ENCODE peak calls at places on chromosomes 12 and 14, in ten cellular contexts. One of them, this sample, is unnamed. For H3K9me3, the result is how much of the 10 kb centered on the place peaks cover.

GRCh38 chr12:127926004-127926403 is 341.0 kb upstream of the TMEM132C start:
- DNase-seq in aorta: no peak
- DNase-seq in mammary epithelial cell: no peak
- DNase-seq in MM.1S: no peak
- DNase-seq in keratinocyte: no peak
- DNase-seq in breast epithelium: no peak
- DNase-seq in body of pancreas: no peak
- DNase-seq in CD8-positive, alpha-beta memory T cell: no peak
- DNase-seq in heart right ventricle: peak
- DNase-seq in CD8-positive, alpha-beta T cell: no peak
- DNase-seq in this sample: no peak

GRCh38 chr12:22334696-22335290 is at the start of gene ST8SIA1:
- DNase-seq in aorta: peak
- DNase-seq in mammary epithelial cell: peak
- DNase-seq in MM.1S: peak
- DNase-seq in keratinocyte: no peak
- DNase-seq in breast epithelium: no peak
- DNase-seq in body of pancreas: peak
- DNase-seq in CD8-positive, alpha-beta memory T cell: peak
- DNase-seq in heart right ventricle: peak
- DNase-seq in CD8-positive, alpha-beta T cell: peak
- DNase-seq in this sample: peak

GRCh38 chr14:66360526-66360925 is 125.6 kb upstream of the CCDC196 start:
- DNase-seq in aorta: no peak
- DNase-seq in mammary epithelial cell: no peak
- DNase-seq in MM.1S: no peak
- DNase-seq in keratinocyte: no peak
- DNase-seq in breast epithelium: no peak
- DNase-seq in body of pancreas: no peak
- DNase-seq in CD8-positive, alpha-beta memory T cell: no peak
- DNase-seq in heart right ventricle: no peak
- DNase-seq in CD8-positive, alpha-beta T cell: no peak
- DNase-seq in this sample: no peak

GRCh38 chr14:104509673-104510072 is 69.9 kb upstream of the C14orf180 start:
- DNase-seq in aorta: peak
- DNase-seq in mammary epithelial cell: no peak
- DNase-seq in MM.1S: no peak
- DNase-seq in keratinocyte: no peak
- DNase-seq in breast epithelium: no peak
- DNase-seq in body of pancreas: no peak
- DNase-seq in CD8-positive, alpha-beta memory T cell: no peak
- DNase-seq in heart right ventricle: no peak
- DNase-seq in CD8-positive, alpha-beta T cell: peak
- DNase-seq in this sample: no peak

GRCh38 chr14:102905116-102906108 is 17.1 kb upstream of the AMN start:
- DNase-seq in aorta: peak
- DNase-seq in mammary epithelial cell: no peak
- DNase-seq in MM.1S: no peak
- DNase-seq in keratinocyte: no peak
- DNase-seq in breast epithelium: no peak
- DNase-seq in body of pancreas: no peak
- DNase-seq in CD8-positive, alpha-beta memory T cell: no peak
- DNase-seq in heart right ventricle: no peak
- DNase-seq in CD8-positive, alpha-beta T cell: no peak
- DNase-seq in this sample: no peak

GRCh38 chr14:32049361-32050103 is 27.6 kb upstream of the ARHGAP5 start:
- DNase-seq in aorta: no peak
- DNase-seq in mammary epithelial cell: peak
- DNase-seq in MM.1S: no peak
- DNase-seq in keratinocyte: no peak
- DNase-seq in breast epithelium: no peak
- DNase-seq in body of pancreas: no peak
- DNase-seq in CD8-positive, alpha-beta memory T cell: no peak
- DNase-seq in heart right ventricle: no peak
- DNase-seq in CD8-positive, alpha-beta T cell: no peak
- DNase-seq in this sample: no peak

GRCh38 chr14:97851438-97851995 is 1054.3 kb downstream of the VRK1 start:
- DNase-seq in aorta: no peak
- DNase-seq in mammary epithelial cell: no peak
- DNase-seq in MM.1S: no peak
- DNase-seq in keratinocyte: no peak
- DNase-seq in breast epithelium: no peak
- DNase-seq in body of pancreas: no peak
- DNase-seq in CD8-positive, alpha-beta memory T cell: no peak
- DNase-seq in heart right ventricle: no peak
- DNase-seq in CD8-positive, alpha-beta T cell: peak
- DNase-seq in this sample: no peak

GRCh38 chr12:12964255-12964654 is 12.3 kb upstream of the GPRC5D start:
- DNase-seq in aorta: no peak
- DNase-seq in mammary epithelial cell: no peak
- DNase-seq in MM.1S: no peak
- DNase-seq in keratinocyte: no peak
- DNase-seq in breast epithelium: no peak
- DNase-seq in body of pancreas: no peak
- DNase-seq in CD8-positive, alpha-beta memory T cell: no peak
- DNase-seq in heart right ventricle: no peak
- DNase-seq in CD8-positive, alpha-beta T cell: no peak
- DNase-seq in this sample: no peak

GRCh38 chr14:64934338-64934939 is 8.1 kb downstream of the GPX2 start:
- DNase-seq in aorta: no peak
- DNase-seq in mammary epithelial cell: no peak
- DNase-seq in MM.1S: no peak
- DNase-seq in keratinocyte: no peak
- DNase-seq in breast epithelium: no peak
- DNase-seq in body of pancreas: no peak
- DNase-seq in CD8-positive, alpha-beta memory T cell: no peak
- DNase-seq in heart right ventricle: no peak
- DNase-seq in CD8-positive, alpha-beta T cell: no peak
- DNase-seq in this sample: no peak

GRCh38 chr12:58557156-58557555 is 363.1 kb downstream of the LRIG3 start:
- DNase-seq in aorta: no peak
- DNase-seq in mammary epithelial cell: peak
- DNase-seq in MM.1S: no peak
- DNase-seq in keratinocyte: no peak
- DNase-seq in breast epithelium: no peak
- DNase-seq in body of pancreas: no peak
- DNase-seq in CD8-positive, alpha-beta memory T cell: no peak
- DNase-seq in heart right ventricle: no peak
- DNase-seq in CD8-positive, alpha-beta T cell: no peak
- DNase-seq in this sample: no peak

GRCh38 chr12:67457136-67457535 is 188.0 kb downstream of the CAND1 start:
- DNase-seq in aorta: no peak
- DNase-seq in mammary epithelial cell: no peak
- DNase-seq in MM.1S: no peak
- DNase-seq in keratinocyte: no peak
- DNase-seq in breast epithelium: no peak
- DNase-seq in body of pancreas: no peak
- DNase-seq in CD8-positive, alpha-beta memory T cell: no peak
- DNase-seq in heart right ventricle: no peak
- DNase-seq in CD8-positive, alpha-beta T cell: no peak
- DNase-seq in this sample: no peak

GRCh38 chr14:92577321-92577742 is 63.8 kb downstream of the RIN3 start:
- DNase-seq in aorta: no peak
- DNase-seq in mammary epithelial cell: no peak
- DNase-seq in MM.1S: peak
- DNase-seq in keratinocyte: no peak
- DNase-seq in breast epithelium: no peak
- DNase-seq in body of pancreas: no peak
- DNase-seq in CD8-positive, alpha-beta memory T cell: no peak
- DNase-seq in heart right ventricle: no peak
- DNase-seq in CD8-positive, alpha-beta T cell: peak
- DNase-seq in this sample: no peak

GRCh38 chr12:569091-569676 is 94.1 kb downstream of the NINJ2 start:
- DNase-seq in aorta: peak
- DNase-seq in mammary epithelial cell: no peak
- DNase-seq in MM.1S: no peak
- DNase-seq in keratinocyte: no peak
- DNase-seq in breast epithelium: no peak
- DNase-seq in body of pancreas: no peak
- DNase-seq in CD8-positive, alpha-beta memory T cell: no peak
- DNase-seq in heart right ventricle: no peak
- DNase-seq in CD8-positive, alpha-beta T cell: no peak
- DNase-seq in this sample: no peak

DNA sequence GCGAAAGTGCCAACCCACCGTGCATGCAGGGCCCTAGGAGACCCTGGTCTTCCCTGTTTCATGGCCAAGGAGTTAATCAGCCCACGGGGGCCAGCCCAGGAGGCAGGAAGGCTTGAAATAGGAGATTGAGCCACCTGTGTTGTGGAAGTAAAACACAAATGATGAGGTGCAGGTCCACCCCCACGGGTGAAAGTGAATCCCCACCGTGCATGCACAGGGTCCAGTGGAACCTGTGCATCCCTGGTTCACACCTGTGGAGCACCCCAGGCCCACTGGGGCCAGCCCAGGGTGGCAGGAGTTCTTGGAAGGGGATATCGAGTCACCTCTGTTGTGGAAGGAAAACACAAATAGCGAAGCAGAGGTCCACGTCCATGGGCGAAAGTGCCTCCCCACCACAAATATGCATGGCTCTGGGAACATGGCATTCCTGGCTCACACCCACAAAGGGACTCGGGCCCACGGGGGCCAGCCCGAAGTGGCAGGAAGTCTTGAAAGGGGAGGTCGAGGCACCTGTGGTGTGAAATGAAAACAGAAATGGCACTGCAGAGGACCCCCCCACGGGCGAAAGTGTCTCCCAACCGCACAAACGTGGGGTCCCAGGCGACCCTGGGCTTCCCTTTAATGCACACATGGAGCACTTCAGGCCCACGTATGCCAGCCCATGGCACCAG is 381.5 kb downstream of the ALG10 start:
- DNase-seq in aorta: peak
- DNase-seq in mammary epithelial cell: no peak
- DNase-seq in MM.1S: no peak
- DNase-seq in keratinocyte: no peak
- DNase-seq in breast epithelium: peak
- DNase-seq in body of pancreas: peak
- DNase-seq in CD8-positive, alpha-beta memory T cell: no peak
- DNase-seq in heart right ventricle: no peak
- DNase-seq in CD8-positive, alpha-beta T cell: peak
- DNase-seq in this sample: peak
- H3K9me3 ChIP-seq in aorta: under half
- H3K9me3 ChIP-seq in mammary epithelial cell: under half
- H3K9me3 ChIP-seq in MM.1S: under half
- H3K9me3 ChIP-seq in keratinocyte: under half
- H3K9me3 ChIP-seq in breast epithelium: half or more
- H3K9me3 ChIP-seq in body of pancreas: under half
- H3K9me3 ChIP-seq in CD8-positive, alpha-beta memory T cell: under half
- H3K9me3 ChIP-seq in heart right ventricle: under half
- H3K9me3 ChIP-seq in CD8-positive, alpha-beta T cell: under half
- H3K9me3 ChIP-seq in this sample: under half

DNA sequence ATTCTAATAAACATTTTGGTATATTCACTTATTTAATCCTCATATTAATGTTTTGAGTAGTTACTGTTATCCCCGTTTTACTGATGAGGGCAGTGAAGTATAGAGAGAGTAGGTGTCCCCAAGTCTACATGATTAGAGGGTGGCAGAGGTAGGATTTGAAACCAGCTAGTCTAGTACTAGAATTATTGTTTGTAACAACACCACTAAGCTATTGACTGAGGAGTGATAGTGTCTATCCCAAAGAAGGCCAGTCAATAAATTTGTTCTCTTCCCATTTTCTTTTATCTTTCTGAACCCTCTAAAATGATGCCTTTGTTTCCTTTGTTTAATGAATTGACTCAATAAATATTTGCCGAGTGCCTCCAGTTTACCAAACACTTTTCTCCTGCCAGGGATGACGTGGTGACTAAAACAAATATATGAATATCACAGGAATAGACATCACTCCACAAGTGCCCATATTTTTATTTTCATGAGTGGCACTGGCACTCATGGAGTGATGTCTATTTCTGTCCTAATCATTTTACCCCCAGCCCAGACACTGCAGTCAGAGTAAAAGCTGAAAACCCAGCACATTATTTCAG is 247.5 kb downstream of the SLC16A7 start:
- DNase-seq in aorta: no peak
- DNase-seq in mammary epithelial cell: no peak
- DNase-seq in MM.1S: no peak
- DNase-seq in keratinocyte: no peak
- DNase-seq in breast epithelium: no peak
- DNase-seq in body of pancreas: no peak
- DNase-seq in CD8-positive, alpha-beta memory T cell: no peak
- DNase-seq in heart right ventricle: no peak
- DNase-seq in CD8-positive, alpha-beta T cell: no peak
- DNase-seq in this sample: no peak
- H3K9me3 ChIP-seq in aorta: under half
- H3K9me3 ChIP-seq in mammary epithelial cell: under half
- H3K9me3 ChIP-seq in MM.1S: under half
- H3K9me3 ChIP-seq in keratinocyte: under half
- H3K9me3 ChIP-seq in breast epithelium: under half
- H3K9me3 ChIP-seq in body of pancreas: under half
- H3K9me3 ChIP-seq in CD8-positive, alpha-beta memory T cell: under half
- H3K9me3 ChIP-seq in heart right ventricle: under half
- H3K9me3 ChIP-seq in CD8-positive, alpha-beta T cell: under half
- H3K9me3 ChIP-seq in this sample: under half

GRCh38 chr14:105901226-105901625 is 374.8 kb downstream of the TMEM121 start:
- DNase-seq in aorta: no peak
- DNase-seq in mammary epithelial cell: no peak
- DNase-seq in MM.1S: no peak
- DNase-seq in keratinocyte: no peak
- DNase-seq in breast epithelium: no peak
- DNase-seq in body of pancreas: no peak
- DNase-seq in CD8-positive, alpha-beta memory T cell: no peak
- DNase-seq in heart right ventricle: peak
- DNase-seq in CD8-positive, alpha-beta T cell: no peak
- DNase-seq in this sample: no peak
- H3K9me3 ChIP-seq in aorta: under half
- H3K9me3 ChIP-seq in mammary epithelial cell: under half
- H3K9me3 ChIP-seq in MM.1S: under half
- H3K9me3 ChIP-seq in keratinocyte: under half
- H3K9me3 ChIP-seq in breast epithelium: under half
- H3K9me3 ChIP-seq in body of pancreas: under half
- H3K9me3 ChIP-seq in CD8-positive, alpha-beta memory T cell: under half
- H3K9me3 ChIP-seq in heart right ventricle: under half
- H3K9me3 ChIP-seq in CD8-positive, alpha-beta T cell: under half
- H3K9me3 ChIP-seq in this sample: under half

GRCh38 chr14:95712398-95712797 is 1.5 kb downstream of the TCL1A start:
- DNase-seq in aorta: no peak
- DNase-seq in mammary epithelial cell: no peak
- DNase-seq in MM.1S: no peak
- DNase-seq in keratinocyte: no peak
- DNase-seq in breast epithelium: no peak
- DNase-seq in body of pancreas: no peak
- DNase-seq in CD8-positive, alpha-beta memory T cell: no peak
- DNase-seq in heart right ventricle: no peak
- DNase-seq in CD8-positive, alpha-beta T cell: no peak
- DNase-seq in this sample: no peak

GRCh38 chr14:95710106-95710505 is 3.8 kb downstream of the TCL1A start:
- DNase-seq in aorta: no peak
- DNase-seq in mammary epithelial cell: no peak
- DNase-seq in MM.1S: no peak
- DNase-seq in keratinocyte: no peak
- DNase-seq in breast epithelium: no peak
- DNase-seq in body of pancreas: no peak
- DNase-seq in CD8-positive, alpha-beta memory T cell: no peak
- DNase-seq in heart right ventricle: no peak
- DNase-seq in CD8-positive, alpha-beta T cell: no peak
- DNase-seq in this sample: no peak

GRCh38 chr14:95711476-95712176 is 2.3 kb downstream of the TCL1A start:
- DNase-seq in aorta: no peak
- DNase-seq in mammary epithelial cell: no peak
- DNase-seq in MM.1S: no peak
- DNase-seq in keratinocyte: no peak
- DNase-seq in breast epithelium: no peak
- DNase-seq in body of pancreas: no peak
- DNase-seq in CD8-positive, alpha-beta memory T cell: no peak
- DNase-seq in heart right ventricle: no peak
- DNase-seq in CD8-positive, alpha-beta T cell: no peak
- DNase-seq in this sample: no peak

GRCh38 chr14:95713596-95714371 is at the start of gene TCL1A:
- DNase-seq in aorta: no peak
- DNase-seq in mammary epithelial cell: no peak
- DNase-seq in MM.1S: no peak
- DNase-seq in keratinocyte: no peak
- DNase-seq in breast epithelium: no peak
- DNase-seq in body of pancreas: no peak
- DNase-seq in CD8-positive, alpha-beta memory T cell: no peak
- DNase-seq in heart right ventricle: no peak
- DNase-seq in CD8-positive, alpha-beta T cell: no peak
- DNase-seq in this sample: peak
- H3K9me3 ChIP-seq in aorta: under half
- H3K9me3 ChIP-seq in mammary epithelial cell: under half
- H3K9me3 ChIP-seq in MM.1S: under half
- H3K9me3 ChIP-seq in keratinocyte: under half
- H3K9me3 ChIP-seq in breast epithelium: under half
- H3K9me3 ChIP-seq in body of pancreas: under half
- H3K9me3 ChIP-seq in CD8-positive, alpha-beta memory T cell: under half
- H3K9me3 ChIP-seq in heart right ventricle: under half
- H3K9me3 ChIP-seq in CD8-positive, alpha-beta T cell: under half
- H3K9me3 ChIP-seq in this sample: under half

This sample was measured in kidney.